ENCODE peak calls at places on chromosomes 7 and 10, in ten cellular contexts. One of them, this sample, is unnamed.

GRCh38 chr10:42477170-42477569 is 161.2 kb downstream of the ZNF33B start:
- DNase-seq in right atrium auricular region: no peak
- DNase-seq in NCI-H748 treated with DMSO at 0.1 percent for 48 hours: no peak
- DNase-seq in cardiac muscle cell: no peak
- DNase-seq in stimulated activated CD4-positive, alpha-beta T cell treated with anti-CD3 and anti-CD28 coated beads, Interleukin-2, amount 100 ng/mL, for 4 hours: no peak
- DNase-seq in epithelial cell of prostate: no peak
- DNase-seq in neural crest cell: no peak
- DNase-seq in heart right ventricle: no peak
- DNase-seq in LNCaP clone FGC: no peak
- DNase-seq in A172: no peak
- DNase-seq in this sample: no peak

GRCh38 chr7:157551325-157552070 is 214.7 kb downstream of the DNAJB6 start:
- DNase-seq in neural crest cell: no peak
- DNase-seq in heart right ventricle: no peak
- DNase-seq in LNCaP clone FGC: no peak
- DNase-seq in stimulated activated CD4-positive, alpha-beta T cell treated with anti-CD3 and anti-CD28 coated beads, Interleukin-2, amount 100 ng/mL, for 4 hours: no peak
- DNase-seq in epithelial cell of prostate: no peak
- DNase-seq in cardiac muscle cell: no peak
- DNase-seq in A172: no peak
- DNase-seq in right atrium auricular region: no peak
- DNase-seq in NCI-H748 treated with DMSO at 0.1 percent for 48 hours: no peak
- DNase-seq in this sample: no peak

GRCh38 chr7:149277871-149278270 is 15.9 kb downstream of the ZNF783 start:
- DNase-seq in cardiac muscle cell: no peak
- DNase-seq in epithelial cell of prostate: no peak
- DNase-seq in neural crest cell: no peak
- DNase-seq in stimulated activated CD4-positive, alpha-beta T cell treated with anti-CD3 and anti-CD28 coated beads, Interleukin-2, amount 100 ng/mL, for 4 hours: no peak
- DNase-seq in A172: no peak
- DNase-seq in heart right ventricle: no peak
- DNase-seq in right atrium auricular region: no peak
- DNase-seq in NCI-H748 treated with DMSO at 0.1 percent for 48 hours: no peak
- DNase-seq in LNCaP clone FGC: no peak
- DNase-seq in this sample: no peak

GRCh38 chr10:25493122-25493893 is 318.5 kb downstream of the GPR158 start:
- DNase-seq in A172: peak; percentile 96
- DNase-seq in neural crest cell: peak; percentile 12
- DNase-seq in LNCaP clone FGC: no peak
- DNase-seq in cardiac muscle cell: peak; percentile 99
- DNase-seq in NCI-H748 treated with DMSO at 0.1 percent for 48 hours: no peak
- DNase-seq in heart right ventricle: no peak
- DNase-seq in stimulated activated CD4-positive, alpha-beta T cell treated with anti-CD3 and anti-CD28 coated beads, Interleukin-2, amount 100 ng/mL, for 4 hours: no peak
- DNase-seq in epithelial cell of prostate: peak; percentile 92
- DNase-seq in right atrium auricular region: no peak
- DNase-seq in this sample: no peak

GRCh38 chr7:1291040-1291689 is 58.5 kb downstream of the UNCX start:
- DNase-seq in epithelial cell of prostate: no peak
- DNase-seq in stimulated activated CD4-positive, alpha-beta T cell treated with anti-CD3 and anti-CD28 coated beads, Interleukin-2, amount 100 ng/mL, for 4 hours: no peak
- DNase-seq in cardiac muscle cell: peak; percentile 20
- DNase-seq in NCI-H748 treated with DMSO at 0.1 percent for 48 hours: no peak
- DNase-seq in LNCaP clone FGC: no peak
- DNase-seq in A172: no peak
- DNase-seq in heart right ventricle: no peak
- DNase-seq in right atrium auricular region: no peak
- DNase-seq in neural crest cell: no peak
- DNase-seq in this sample: no peak

GRCh38 chr10:48913674-48914073 is 26.0 kb downstream of the LRRC18 start:
- DNase-seq in NCI-H748 treated with DMSO at 0.1 percent for 48 hours: no peak
- DNase-seq in LNCaP clone FGC: no peak
- DNase-seq in neural crest cell: no peak
- DNase-seq in cardiac muscle cell: no peak
- DNase-seq in heart right ventricle: no peak
- DNase-seq in right atrium auricular region: no peak
- DNase-seq in epithelial cell of prostate: no peak
- DNase-seq in A172: no peak
- DNase-seq in stimulated activated CD4-positive, alpha-beta T cell treated with anti-CD3 and anti-CD28 coated beads, Interleukin-2, amount 100 ng/mL, for 4 hours: no peak
- DNase-seq in this sample: no peak

GRCh38 chr10:91286572-91286971 is 66.1 kb downstream of the PCGF5 start:
- DNase-seq in cardiac muscle cell: no peak
- DNase-seq in heart right ventricle: no peak
- DNase-seq in stimulated activated CD4-positive, alpha-beta T cell treated with anti-CD3 and anti-CD28 coated beads, Interleukin-2, amount 100 ng/mL, for 4 hours: no peak
- DNase-seq in LNCaP clone FGC: no peak
- DNase-seq in A172: no peak
- DNase-seq in epithelial cell of prostate: no peak
- DNase-seq in right atrium auricular region: no peak
- DNase-seq in NCI-H748 treated with DMSO at 0.1 percent for 48 hours: no peak
- DNase-seq in neural crest cell: no peak
- DNase-seq in this sample: no peak

GRCh38 chr10:114151486-114151885 is 22.5 kb downstream of the CCDC186 start:
- DNase-seq in A172: peak; percentile 71
- DNase-seq in right atrium auricular region: no peak
- DNase-seq in LNCaP clone FGC: no peak
- DNase-seq in epithelial cell of prostate: peak; percentile 86
- DNase-seq in NCI-H748 treated with DMSO at 0.1 percent for 48 hours: no peak
- DNase-seq in cardiac muscle cell: peak; percentile 55
- DNase-seq in heart right ventricle: no peak
- DNase-seq in stimulated activated CD4-positive, alpha-beta T cell treated with anti-CD3 and anti-CD28 coated beads, Interleukin-2, amount 100 ng/mL, for 4 hours: no peak
- DNase-seq in neural crest cell: no peak
- DNase-seq in this sample: peak; percentile 22